ENCODE peak calls at places on chromosome 1, in ten cellular contexts. Z is PC-3, B is colonic mucosa, V is ureter, U is anterior cingulate cortex, P is NCI-H2171 treated with DMSO at 0.1 percent for 48 hours, W is small intestine, D is heart left ventricle, E is NCI-H748 treated with DMSO at 0.1 percent for 48 hours, C is sciatic nerve. N is an unnamed sample.

GRCh38 chr1:181018901-181019681 is 3.6 kb downstream of the STX6 start:
- DNase-seq in Z (no peak), B (no peak), V (no peak), U (no peak), P (no peak), W (no peak), D (no peak), E (no peak), C (no peak), N (no peak)

GRCh38 chr1:30283199-30283962 is 440.0 kb downstream of the MATN1 start:
- DNase-seq in Z (no peak), B (no peak), V (peak; percentile 24), U (no peak), P (no peak), W (no peak), D (peak; percentile 13), E (no peak), C (peak; percentile 38), N (no peak)

GRCh38 chr1:226627050-226627755 is 78.6 kb downstream of the STUM start:
- DNase-seq in Z (no peak), B (no peak), V (no peak), U (no peak), P (no peak), W (peak; percentile 76), D (no peak), E (no peak), C (no peak), N (no peak)

GRCh38 chr1:38037481-38037939 is 9.1 kb downstream of the POU3F1 start:
- DNase-seq in Z (peak; percentile 44), B (no peak), V (no peak), U (no peak), P (no peak), W (peak; percentile 18), D (no peak), E (no peak), C (no peak), N (peak; percentile 73)

GRCh38 chr1:164602142-164602429 is 43.1 kb downstream of the PBX1 start:
- DNase-seq in Z (peak; percentile 94), B (peak; percentile 86), V (peak; percentile 73), U (no peak), P (no peak), W (peak; percentile 87), D (no peak), E (peak; percentile 96), C (no peak), N (no peak)

GRCh38 chr1:35915693-35916092 is 15.2 kb upstream of the AGO3 start:
- DNase-seq in Z (no peak), B (no peak), V (no peak), U (no peak), P (no peak), W (no peak), D (no peak), E (no peak), C (no peak), N (no peak)

GRCh38 chr1:27402349-27402754 is 9.9 kb downstream of the GPR3 start:
- DNase-seq in Z (peak; percentile 53), B (peak; percentile 83), V (peak; percentile 90), U (no peak), P (no peak), W (peak; percentile 63), D (peak; percentile 68), E (no peak), C (peak; percentile 86), N (peak; percentile 56)

GRCh38 chr1:41657679-41658078 is 173.2 kb upstream of the EDN2 start:
- DNase-seq in Z (no peak), B (no peak), V (no peak), U (no peak), P (peak; percentile 35), W (no peak), D (no peak), E (no peak), C (no peak), N (peak; percentile 29)

GRCh38 chr1:18739408-18739807 is 108.8 kb downstream of the PAX7 start:
- DNase-seq in Z (no peak), B (peak; percentile 22), V (no peak), U (no peak), P (no peak), W (no peak), D (no peak), E (no peak), C (no peak), N (no peak)

GRCh38 chr1:151680391-151680790 is 36.2 kb downstream of the CELF3 start:
- DNase-seq in Z (peak; percentile 55), B (no peak), V (no peak), U (no peak), P (no peak), W (no peak), D (no peak), E (no peak), C (no peak), N (no peak)

N was measured in NCI-H82.